ENCODE peak calls at places on chromosomes 2 and 18, in ten cellular contexts. G, I, C, R, L, M, F, Y, S and V are unnamed samples.

GRCh38 chr2:186466743-186467142 is 19.3 kb upstream of the ZC3H15 start:
- DNase-seq in G (no peak), L (no peak), F (no peak), C (no peak), M (no peak), I (no peak), Y (no peak), S (no peak), R (no peak), V (no peak)

GRCh38 chr2:107374261-107374660 is 452.4 kb upstream of the RGPD4 start:
- DNase-seq in S (no peak), F (no peak), I (no peak), Y (no peak), R (no peak), M (no peak), C (no peak), G (no peak), L (peak; percentile 40), V (no peak)

GRCh38 chr18:60044290-60045006 is 144.7 kb downstream of the PMAIP1 start:
- DNase-seq in L (no peak), Y (no peak), F (no peak), S (no peak), M (no peak), R (no peak), C (no peak), G (peak; percentile 91), I (peak; percentile 91), V (peak; percentile 51)

GRCh38 chr2:217610411-217610814 is 392.4 kb downstream of the TNS1 start:
- DNase-seq in M (peak; percentile 35), F (no peak), Y (peak; percentile 10), L (peak; percentile 87), I (no peak), G (no peak), S (peak; percentile 16), R (no peak), C (peak; percentile 7), V (no peak)

GRCh38 chr2:234678721-234679120 is 181.8 kb upstream of the ARL4C start:
- DNase-seq in R (no peak), M (no peak), G (peak; percentile 99), Y (no peak), F (no peak), S (no peak), L (no peak), I (peak; percentile 76), C (no peak), V (no peak)

GRCh38 chr2:239019193-239019581 is 171.3 kb downstream of the TWIST2 start:
- DNase-seq in S (no peak), R (no peak), G (no peak), M (no peak), L (no peak), C (no peak), Y (no peak), I (no peak), F (no peak), V (no peak)

GRCh38 chr2:23776021-23776420 is 150.9 kb downstream of the ATAD2B start:
- DNase-seq in F (no peak), C (no peak), M (no peak), R (no peak), G (no peak), L (no peak), S (no peak), Y (no peak), I (no peak), V (no peak)

GRCh38 chr2:136248242-136248641 is 130.3 kb upstream of the CXCR4 start:
- DNase-seq in G (peak; percentile 83), Y (no peak), C (no peak), F (no peak), M (no peak), S (no peak), I (no peak), R (no peak), L (peak; percentile 63), V (no peak)

GRCh38 chr18:43422483-43422882 is 145.2 kb upstream of the SYT4 start:
- DNase-seq in Y (no peak), S (no peak), C (no peak), G (peak; percentile 3), F (no peak), I (no peak), M (no peak), R (no peak), L (peak; percentile 69), V (no peak)

GRCh38 chr18:55419132-55419938 is 168.7 kb downstream of the TCF4 start:
- DNase-seq in Y (no peak), G (peak; percentile 53), L (no peak), I (peak; percentile 35), M (no peak), S (no peak), R (no peak), C (no peak), F (no peak), V (no peak)

GRCh38 chr2:117631141-117631540 is 183.3 kb upstream of the DDX18 start:
- DNase-seq in F (no peak), S (no peak), R (no peak), M (no peak), I (no peak), Y (no peak), C (no peak), L (no peak), G (no peak), V (no peak)

GRCh38 chr18:23352042-23352441 is 101.0 kb upstream of the RIOK3 start:
- DNase-seq in M (no peak), L (no peak), R (no peak), C (no peak), I (peak; percentile 38), F (no peak), G (no peak), Y (no peak), S (no peak), V (no peak)

GRCh38 chr2:217331577-217332139 is 471.8 kb upstream of the TNP1 start:
- DNase-seq in F (no peak), I (peak; percentile 88), C (no peak), G (peak; percentile 97), Y (no peak), R (no peak), L (no peak), S (no peak), M (no peak), V (no peak)

GRCh38 chr2:37211939-37212338 is 15.6 kb downstream of the CEBPZOS start:
- DNase-seq in S (no peak), Y (no peak), I (no peak), R (no peak), L (no peak), F (no peak), C (no peak), M (no peak), G (peak; percentile 9), V (no peak)

GRCh38 chr2:69083126-69083733 is 70.3 kb downstream of the ANTXR1 start:
- DNase-seq in G (peak; percentile 34), F (no peak), C (no peak), I (peak; percentile 62), S (no peak), R (no peak), M (no peak), Y (no peak), L (no peak), V (no peak)

GRCh38 chr2:241461693-241462677 is 46.4 kb downstream of the STK25 start:
- DNase-seq in L (no peak), S (no peak), M (no peak), I (no peak), F (peak; percentile 21), G (no peak), Y (no peak), R (no peak), C (no peak), V (no peak)

GRCh38 chr2:37874470-37874869 is 50.6 kb upstream of the RMDN2 start:
- DNase-seq in Y (no peak), M (no peak), S (no peak), R (no peak), G (no peak), I (no peak), C (no peak), F (no peak), L (no peak), V (no peak)